ENCODE peak calls at places on chromosomes 11 and 22, in five cellular contexts. A is AG09309, B is myocyte, F is AG04450, D is neuronal stem cell. Q is an unnamed sample.

GRCh38 chr11:106159846-106160245 is 82.4 kb downstream of the AASDHPPT start:
- DNase-seq in D (no peak), F (no peak), A (peak), B (no peak), Q (no peak)

GRCh38 chr11:47130541-47130940 is 46.1 kb downstream of the ARFGAP2 start:
- DNase-seq in F (no peak), A (no peak), B (peak), D (no peak), Q (no peak)

GRCh38 chr22:19824197-19825015 is 30.3 kb downstream of the GNB1L start:
- DNase-seq in F (no peak), D (no peak), A (no peak), B (no peak), Q (peak)

GRCh38 chr22:21626073-21626734 is 3.6 kb downstream of the YDJC start:
- DNase-seq in B (no peak), A (no peak), D (no peak), F (no peak), Q (no peak)

GRCh38 chr22:30920407-30920806 is 48.2 kb downstream of the MORC2 start:
- DNase-seq in B (peak), D (peak), A (peak), F (peak), Q (peak)

GRCh38 chr11:57776101-57776511 is 14.5 kb downstream of the CTNND1 start:
- DNase-seq in D (no peak), B (peak), A (no peak), F (no peak), Q (no peak)

GRCh38 chr11:7019500-7020182 is 505 bp downstream of the ZNF214 start:
- DNase-seq in D (no peak), F (no peak), B (no peak), A (no peak), Q (no peak)

GRCh38 chr11:120509346-120510053 is 2.0 kb upstream of the GRIK4 start:
- DNase-seq in F (no peak), D (no peak), A (no peak), B (no peak), Q (peak)

GRCh38 chr11:62088331-62088933 is 35.4 kb upstream of the INCENP start:
- DNase-seq in B (no peak), F (no peak), A (no peak), D (no peak), Q (no peak)

GRCh38 chr22:27309713-27310112 is 491.8 kb downstream of the MN1 start:
- DNase-seq in A (no peak), D (no peak), B (no peak), F (no peak), Q (no peak)

GRCh38 chr11:107752954-107753822 is 41.3 kb upstream of the SLN start:
- DNase-seq in B (peak), A (no peak), D (no peak), F (no peak), Q (no peak)

GRCh38 chr22:31206896-31207687 is 5.0 kb upstream of the LIMK2 start:
- DNase-seq in D (no peak), B (no peak), F (no peak), A (no peak), Q (peak)

GRCh38 chr22:21966643-21967516 is 14.2 kb upstream of the PPM1F start:
- DNase-seq in D (no peak), A (no peak), B (no peak), F (no peak), Q (no peak)

GRCh38 chr11:118789501-118790356 is 1.2 kb downstream of the DDX6 start:
- DNase-seq in B (peak), D (peak), F (no peak), A (no peak), Q (no peak)